ENCODE peak calls at places on chromosomes 5 and 9, in nine cellular contexts. L is globus pallidus; D is NCI-H460; F is lower lobe of right lung; X is spleen; G is dorsolateral prefrontal cortex; J is thoracic aorta; T is activated CD4-positive, alpha-beta T cell treated with anti-CD3 and anti-CD28 coated beads, Interleukin-2, amount 50 U/mL, for 4 hours; B is iPS-NIHi11. W is an unnamed sample.

GRCh38 chr5:4018968-4019766 is 423.5 kb downstream of the IRX1 start:
- DNase-seq in X (no peak), T (no peak), D (no peak), F (no peak), J (no peak), B (no peak), G (no peak), L (no peak), W (no peak)

GRCh38 chr9:86075132-86075807 is 24.1 kb downstream of the GOLM1 start:
- DNase-seq in F (no peak), X (no peak), B (no peak), J (no peak), L (no peak), D (no peak), T (no peak), G (no peak), W (no peak)

GRCh38 chr9:81874926-81875325 is 53.3 kb upstream of the SPATA31D4 start:
- DNase-seq in T (no peak), B (no peak), G (no peak), L (no peak), F (no peak), D (no peak), J (no peak), X (no peak), W (no peak)

GRCh38 chr9:88198346-88198807 is 60.1 kb upstream of the SPATA31C2 start:
- DNase-seq in L (no peak), F (no peak), T (no peak), G (no peak), X (no peak), J (no peak), D (peak), B (no peak), W (no peak)

GRCh38 chr9:111501648-111502047 is 17.5 kb upstream of the ECPAS start:
- DNase-seq in L (no peak), F (no peak), G (no peak), J (no peak), D (no peak), X (no peak), B (no peak), T (no peak), W (no peak)

GRCh38 chr9:88978034-88978433 is 13.2 kb upstream of the S1PR3 start:
- DNase-seq in F (no peak), J (no peak), B (no peak), G (no peak), X (no peak), D (no peak), T (no peak), L (no peak), W (peak)

GRCh38 chr5:51347704-51348103 is 35.5 kb upstream of the ISL1 start:
- DNase-seq in J (no peak), F (no peak), L (no peak), G (no peak), T (no peak), B (peak), D (no peak), X (no peak), W (peak)

GRCh38 chr9:35903049-35903448 is 3.0 kb upstream of the HRCT1 start:
- DNase-seq in T (no peak), J (no peak), F (no peak), X (no peak), L (peak), B (peak), G (no peak), D (no peak), W (peak)

GRCh38 chr9:107484117-107484723 is 5.3 kb downstream of the KLF4 start:
- DNase-seq in G (no peak), B (peak), D (peak), L (peak), X (no peak), F (no peak), T (no peak), J (no peak), W (peak)

GRCh38 chr9:22257026-22257425 is 189.6 kb upstream of the DMRTA1 start:
- DNase-seq in F (no peak), B (no peak), L (no peak), D (no peak), J (no peak), G (no peak), X (no peak), T (no peak), W (no peak)

GRCh38 chr5:145062280-145062679 is 772.9 kb downstream of the PRELID2 start:
- DNase-seq in J (no peak), L (no peak), X (no peak), F (no peak), T (no peak), B (no peak), G (no peak), D (no peak), W (no peak)

GRCh38 chr5:172758077-172758835 is 12.7 kb downstream of the DUSP1 start:
- DNase-seq in B (peak), F (no peak), J (no peak), G (no peak), L (no peak), D (peak), X (peak), T (no peak), W (no peak)

GRCh38 chr5:29899583-29899982 is 1293.9 kb upstream of the CDH6 start:
- DNase-seq in G (no peak), J (no peak), D (no peak), F (no peak), B (no peak), X (no peak), L (no peak), T (no peak), W (no peak)

GRCh38 chr9:71589612-71590011 is 178.7 kb downstream of the CEMIP2 start:
- DNase-seq in G (no peak), T (no peak), J (no peak), L (no peak), B (no peak), F (no peak), X (no peak), D (no peak), W (no peak)

GRCh38 chr5:8695902-8696301 is 827.0 kb downstream of the MTRR start:
- DNase-seq in L (no peak), X (no peak), B (no peak), D (no peak), T (no peak), F (no peak), J (no peak), G (no peak), W (no peak)

GRCh38 chr5:133387621-133388020 is 224.7 kb downstream of the FSTL4 start:
- DNase-seq in X (no peak), L (no peak), J (no peak), B (no peak), D (no peak), T (no peak), G (no peak), F (no peak), W (no peak)

GRCh38 chr5:6721442-6721841 is 8.2 kb downstream of the TENT4A start:
- DNase-seq in G (no peak), F (no peak), B (no peak), X (no peak), L (no peak), D (no peak), J (no peak), T (no peak), W (no peak)

GRCh38 chr5:168964182-168964581 is 336.8 kb downstream of the SLIT3 start:
- DNase-seq in X (no peak), G (no peak), D (no peak), T (no peak), B (no peak), J (no peak), L (no peak), F (no peak), W (no peak)

GRCh38 chr5:138000102-138000723 is 32.7 kb downstream of the FAM13B start:
- DNase-seq in B (no peak), L (no peak), J (no peak), G (no peak), T (no peak), F (no peak), D (peak), X (no peak), W (no peak)

GRCh38 chr9:121557581-121558422 is 58.2 kb upstream of the GGTA1 start:
- DNase-seq in D (no peak), L (peak), J (peak), G (no peak), F (peak), T (no peak), B (peak), X (peak), W (peak)

GRCh38 chr5:82603280-82603987 is 325.3 kb upstream of the RPS23 start:
- DNase-seq in J (no peak), B (no peak), F (no peak), L (no peak), D (no peak), T (no peak), G (no peak), X (no peak), W (no peak)